ENCODE peak calls at places on chromosomes 13 and 19, in nine cellular contexts. Z is bronchial epithelial cell, Y is neuronal stem cell, F is dorsolateral prefrontal cortex, J is AG10803, Q is tibial artery, H is neural progenitor cell, P is left ventricle myocardium inferior, G is DND-41. B is an unnamed sample.

GRCh38 chr13:33126909-33127607 is 110.8 kb downstream of the KL start:
- DNase-seq in Y (no peak), H (no peak), Q (no peak), G (no peak), Z (no peak), F (no peak), J (peak; percentile 34), P (peak; percentile 40), B (no peak)

GRCh38 chr13:111202149-111202548 is 87.0 kb downstream of the ARHGEF7 start:
- DNase-seq in J (no peak), Z (no peak), H (no peak), Y (no peak), F (no peak), Q (no peak), G (peak; percentile 34), P (no peak), B (no peak)

GRCh38 chr19:4217429-4218264 is 11.7 kb upstream of the EBI3 start:
- DNase-seq in F (no peak), P (no peak), G (no peak), H (no peak), Y (no peak), Z (no peak), J (no peak), Q (no peak), B (no peak)

GRCh38 chr13:79711631-79712030 is 230.7 kb downstream of the NDFIP2 start:
- DNase-seq in P (no peak), G (no peak), Z (no peak), J (peak; percentile 87), Y (no peak), H (no peak), F (no peak), Q (peak; percentile 22), B (no peak)

GRCh38 chr19:21848706-21849105 is 12.7 kb upstream of the ZNF43 start:
- DNase-seq in G (no peak), Q (no peak), Y (no peak), P (no peak), J (no peak), Z (peak; percentile 79), H (no peak), F (no peak), B (no peak)

GRCh38 chr19:10861118-10861651 is 10.2 kb upstream of the CARM1 start:
- DNase-seq in G (peak; percentile 52), J (peak; percentile 33), Q (no peak), H (peak; percentile 45), F (no peak), Z (no peak), Y (no peak), P (no peak), B (peak; percentile 61)

GRCh38 chr19:29079331-29079730 is 133.6 kb downstream of the UQCRFS1 start:
- DNase-seq in Q (no peak), F (no peak), H (peak; percentile 46), P (no peak), J (peak; percentile 67), Y (peak; percentile 30), G (no peak), Z (no peak), B (no peak)

GRCh38 chr19:6097911-6098310 is 12.4 kb downstream of the RFX2 start:
- DNase-seq in J (no peak), Q (no peak), Z (no peak), H (no peak), F (no peak), Y (no peak), G (no peak), P (no peak), B (no peak)

GRCh38 chr13:29702912-29703351 is 107.4 kb upstream of the SLC7A1 start:
- DNase-seq in J (peak; percentile 93), Z (peak; percentile 42), P (peak; percentile 28), Y (no peak), G (no peak), H (no peak), F (no peak), Q (peak; percentile 44), B (no peak)

GRCh38 chr19:19514215-19514633 is 1.1 kb downstream of the TSSK6 start:
- DNase-seq in Z (no peak), P (peak; percentile 84), H (no peak), F (no peak), Q (no peak), Y (no peak), J (peak; percentile 56), G (no peak), B (no peak)

GRCh38 chr19:39422020-39422419 is 9.6 kb downstream of the PLEKHG2 start:
- DNase-seq in H (no peak), F (no peak), P (no peak), J (no peak), G (no peak), Y (no peak), Q (no peak), Z (no peak), B (no peak)

GRCh38 chr13:75368167-75368566 is 113.8 kb downstream of the TBC1D4 start:
- DNase-seq in P (no peak), J (peak; percentile 80), H (no peak), Q (peak; percentile 42), F (no peak), G (no peak), Z (peak; percentile 54), Y (no peak), B (no peak)

GRCh38 chr13:39892731-39893293 is 237.3 kb downstream of the COG6 start:
- DNase-seq in H (no peak), F (no peak), Q (peak; percentile 32), Y (no peak), G (no peak), P (peak; percentile 33), Z (no peak), J (peak; percentile 54), B (no peak)

GRCh38 chr19:35673121-35673804 is 6.9 kb downstream of the UPK1A start:
- DNase-seq in G (no peak), P (peak; percentile 33), H (peak; percentile 66), J (peak; percentile 47), F (no peak), Z (peak; percentile 60), Q (no peak), Y (no peak), B (no peak)

GRCh38 chr19:58035863-58036262 is 2.0 kb downstream of the ZSCAN1 start:
- DNase-seq in P (no peak), Y (no peak), J (no peak), G (no peak), Q (no peak), Z (no peak), H (no peak), F (no peak), B (no peak)

GRCh38 chr13:51826606-51827005 is 18.4 kb downstream of the TMEM272 start:
- DNase-seq in Y (no peak), G (no peak), J (no peak), Z (peak; percentile 46), H (no peak), F (no peak), P (peak; percentile 71), Q (no peak), B (no peak)

GRCh38 chr19:9913237-9914000 is 22.9 kb downstream of the OLFM2 start:
- DNase-seq in F (no peak), P (peak; percentile 25), Q (no peak), Y (no peak), H (peak; percentile 68), G (no peak), Z (no peak), J (no peak), B (peak; percentile 58)

GRCh38 chr13:77697208-77698103 is at the start of gene SLAIN1:
- DNase-seq in F (peak; percentile 90), J (no peak), Q (peak; percentile 73), G (peak; percentile 79), P (peak; percentile 81), Z (no peak), H (peak; percentile 95), Y (peak; percentile 85), B (peak; percentile 72)

GRCh38 chr19:10305139-10305806 is 4.3 kb downstream of the ZGLP1 start:
- DNase-seq in Z (peak; percentile 49), J (peak; percentile 49), Q (peak; percentile 46), G (no peak), H (no peak), P (no peak), Y (no peak), F (peak; percentile 75), B (peak; percentile 88)

DNA sequence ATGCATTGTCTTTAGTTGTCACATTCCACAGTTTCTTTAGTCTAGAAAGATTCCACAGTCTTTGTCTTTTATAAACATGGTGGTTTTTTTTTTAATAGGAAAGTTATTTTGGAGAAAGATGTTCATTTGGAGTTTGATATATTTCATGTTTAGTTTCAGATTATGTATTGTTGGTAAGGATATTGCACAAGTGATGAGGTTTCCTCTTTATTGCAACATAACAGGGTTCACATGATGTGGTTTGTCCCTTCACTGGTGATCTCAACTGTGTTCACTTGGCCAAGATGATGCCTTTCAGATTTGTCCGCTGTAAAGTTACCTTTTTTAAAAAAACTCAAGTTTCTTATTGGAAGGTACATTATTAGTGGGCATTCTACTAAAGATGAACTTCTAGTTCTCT is 3.2 kb downstream of the ZNF230 start:
- DNase-seq in F (no peak), G (no peak), Q (no peak), Y (no peak), P (no peak), J (peak; percentile 53), H (no peak), Z (peak; percentile 23), B (no peak)
- H3K4me3 ChIP-seq in F (no peak overlapping the region), G (no peak overlapping the region), Q (no peak overlapping the region), Y (no peak overlapping the region), P (no peak overlapping the region), J (no peak overlapping the region), H (no peak overlapping the region), Z (no peak overlapping the region), B (no peak overlapping the region)

DNA sequence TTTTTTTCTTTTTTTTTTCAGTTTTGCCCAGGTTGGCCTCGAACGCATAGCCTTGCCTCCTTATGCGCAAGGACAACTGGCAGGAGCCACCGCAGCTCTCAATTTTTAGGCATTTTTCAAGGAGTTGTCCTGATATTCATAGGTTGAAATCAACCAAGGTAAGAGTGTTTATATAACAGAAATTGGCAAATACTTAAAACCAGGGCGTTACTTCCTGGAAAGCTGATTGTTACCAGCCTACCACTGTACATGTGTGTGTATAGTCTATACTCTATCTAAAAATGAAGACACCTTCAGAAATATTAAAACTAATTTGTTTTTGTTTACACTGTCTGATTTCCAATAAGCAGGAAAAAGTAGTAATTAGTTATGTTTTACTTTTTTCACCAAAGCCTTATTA is 39.2 kb downstream of the GPC6 start:
- DNase-seq in G (no peak), Z (no peak), P (no peak), J (no peak), Y (no peak), F (no peak), H (no peak), Q (no peak), B (no peak)
- H3K4me3 ChIP-seq in G (no peak overlapping the region), Z (no peak overlapping the region), P (no peak overlapping the region), J (no peak overlapping the region), Y (no peak overlapping the region), F (no peak overlapping the region), H (no peak overlapping the region), Q (no peak overlapping the region), B (no peak overlapping the region)

DNA sequence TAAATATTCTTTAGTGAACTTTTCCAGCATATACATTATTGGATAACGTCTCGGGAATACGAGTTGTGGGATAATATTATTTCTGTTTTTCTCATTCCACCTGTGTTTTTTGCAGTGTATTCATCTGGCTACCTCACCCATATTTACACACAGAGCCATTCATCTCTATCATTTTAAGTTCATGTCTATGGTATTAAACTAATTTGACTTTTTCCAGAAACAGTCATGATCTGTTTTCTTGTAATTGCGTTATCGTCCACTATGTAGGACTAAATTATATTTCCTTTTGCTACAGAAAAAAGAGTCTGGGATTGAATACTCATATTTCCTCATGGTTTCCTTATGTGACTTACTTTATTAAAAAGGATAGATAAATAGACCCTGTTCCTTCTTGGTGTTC is 2.7 kb downstream of the ATP11A start:
- DNase-seq in Y (no peak), Q (no peak), G (no peak), F (no peak), H (no peak), P (no peak), J (no peak), Z (no peak), B (no peak)
- H3K4me3 ChIP-seq in Y (no peak overlapping the region), Q (no peak overlapping the region), G (peak overlapping the region; percentile 92), F (no peak overlapping the region), H (peak overlapping the region; percentile 98), P (peak overlapping the region; percentile 99), J (no peak overlapping the region), Z (no peak overlapping the region), B (no peak overlapping the region)

GRCh38 chr19:43902399-43902798 is 32.7 kb downstream of the ZNF45 start:
- DNase-seq in P (no peak), H (no peak), Y (no peak), Q (no peak), F (no peak), G (no peak), J (no peak), Z (no peak), B (no peak)
- H3K4me3 ChIP-seq in P (peak overlapping the region; percentile 72), H (peak overlapping the region; percentile 56), Y (no peak overlapping the region), Q (no peak overlapping the region), F (peak overlapping the region; percentile 63), G (no peak overlapping the region), J (no peak overlapping the region), Z (no peak overlapping the region), B (peak overlapping the region; percentile 81)